ENCODE peak calls at places on chromosome 17, in five cellular contexts. X, K, T, Z and H are unnamed samples.

GRCh38 chr17:34713687-34714086 is 134.3 kb downstream of the TMEM132E start:
- DNase-seq in X (no peak), K (no peak), T (no peak), Z (no peak), H (no peak)

GRCh38 chr17:56593073-56593740 is at the start of gene NOG:
- DNase-seq in X (no peak), K (peak; percentile 86), T (peak; percentile 67), Z (peak; percentile 29), H (peak; percentile 73)

GRCh38 chr17:53217311-53217710 is 605.4 kb upstream of the KIF2B start:
- DNase-seq in X (no peak), K (no peak), T (no peak), Z (no peak), H (no peak)

GRCh38 chr17:3400008-3400407 is 1.8 kb upstream of the OR1E1 start:
- DNase-seq in X (no peak), K (no peak), T (no peak), Z (no peak), H (no peak)

GRCh38 chr17:21024024-21024423 is 18.8 kb downstream of the USP22 start:
- DNase-seq in X (no peak), K (no peak), T (no peak), Z (no peak), H (no peak)

GRCh38 chr17:51015145-51015558 is 105.5 kb downstream of the SPAG9 start:
- DNase-seq in X (no peak), K (no peak), T (no peak), Z (no peak), H (no peak)

GRCh38 chr17:34291721-34292348 is 6.3 kb downstream of the CCL11 start:
- DNase-seq in X (no peak), K (no peak), T (no peak), Z (no peak), H (no peak)

GRCh38 chr17:28177351-28177750 is 134.9 kb downstream of the NLK start:
- DNase-seq in X (no peak), K (no peak), T (no peak), Z (no peak), H (no peak)

GRCh38 chr17:80283116-80283852 is 22.6 kb downstream of the RNF213 start:
- DNase-seq in X (no peak), K (no peak), T (no peak), Z (no peak), H (no peak)

GRCh38 chr17:50634123-50634914 is at the start of gene ABCC3:
- DNase-seq in X (no peak), K (peak; percentile 90), T (peak; percentile 64), Z (peak; percentile 60), H (peak; percentile 85)

GRCh38 chr17:4625181-4625601 is 16.3 kb downstream of the ALOX15 start:
- DNase-seq in X (no peak), K (no peak), T (no peak), Z (no peak), H (no peak)

GRCh38 chr17:7864995-7865650 is 7.3 kb downstream of the CYB5D1 start:
- DNase-seq in X (no peak), K (no peak), T (no peak), Z (no peak), H (no peak)

GRCh38 chr17:14749269-14749668 is 448.4 kb downstream of the HS3ST3B1 start:
- DNase-seq in X (no peak), K (no peak), T (no peak), Z (no peak), H (no peak)

GRCh38 chr17:348012-348411 is 4.6 kb downstream of the RPH3AL start:
- DNase-seq in X (no peak), K (no peak), T (no peak), Z (no peak), H (no peak)

GRCh38 chr17:17509601-17510425 is 13.6 kb upstream of the RASD1 start:
- DNase-seq in X (no peak), K (no peak), T (no peak), Z (no peak), H (no peak)

GRCh38 chr17:29237476-29238132 is 9.1 kb upstream of the CRYBA1 start:
- DNase-seq in X (no peak), K (no peak), T (no peak), Z (no peak), H (no peak)

GRCh38 chr17:41519501-41520224 is 973 bp upstream of the KRT15 start:
- DNase-seq in X (no peak), K (no peak), T (peak; percentile 79), Z (peak; percentile 73), H (peak; percentile 60)

GRCh38 chr17:42317256-42317966 is 29.1 kb downstream of the STAT5A start:
- DNase-seq in X (no peak), K (no peak), T (no peak), Z (no peak), H (no peak)

GRCh38 chr17:2819921-2820501 is 23.8 kb downstream of the RAP1GAP2 start:
- DNase-seq in X (no peak), K (no peak), T (no peak), Z (no peak), H (no peak)

GRCh38 chr17:77111916-77112315 is 28.9 kb upstream of the SEC14L1 start:
- DNase-seq in X (no peak), K (no peak), T (no peak), Z (no peak), H (no peak)

GRCh38 chr17:30243002-30243401 is 7.5 kb upstream of the SLC6A4 start:
- DNase-seq in X (no peak), K (no peak), T (no peak), Z (no peak), H (no peak)

GRCh38 chr17:75641343-75641742 is 8.1 kb downstream of the SMIM5 start:
- DNase-seq in X (no peak), K (no peak), T (no peak), Z (no peak), H (no peak)

GRCh38 chr17:73424571-73424970 is 112.8 kb upstream of the CDC42EP4 start:
- DNase-seq in X (no peak), K (no peak), T (no peak), Z (no peak), H (no peak)

GRCh38 chr17:78717431-78717980 is 64.6 kb downstream of the CYTH1 start:
- DNase-seq in X (no peak), K (peak; percentile 75), T (no peak), Z (peak; percentile 53), H (peak; percentile 46)

GRCh38 chr17:29740017-29740416 is 117.3 kb upstream of the CORO6 start:
- DNase-seq in X (no peak), K (peak; percentile 42), T (no peak), Z (no peak), H (no peak)

GRCh38 chr17:73030995-73031394 is 61.5 kb downstream of the SLC39A11 start:
- DNase-seq in X (no peak), K (no peak), T (no peak), Z (no peak), H (no peak)

DNA sequence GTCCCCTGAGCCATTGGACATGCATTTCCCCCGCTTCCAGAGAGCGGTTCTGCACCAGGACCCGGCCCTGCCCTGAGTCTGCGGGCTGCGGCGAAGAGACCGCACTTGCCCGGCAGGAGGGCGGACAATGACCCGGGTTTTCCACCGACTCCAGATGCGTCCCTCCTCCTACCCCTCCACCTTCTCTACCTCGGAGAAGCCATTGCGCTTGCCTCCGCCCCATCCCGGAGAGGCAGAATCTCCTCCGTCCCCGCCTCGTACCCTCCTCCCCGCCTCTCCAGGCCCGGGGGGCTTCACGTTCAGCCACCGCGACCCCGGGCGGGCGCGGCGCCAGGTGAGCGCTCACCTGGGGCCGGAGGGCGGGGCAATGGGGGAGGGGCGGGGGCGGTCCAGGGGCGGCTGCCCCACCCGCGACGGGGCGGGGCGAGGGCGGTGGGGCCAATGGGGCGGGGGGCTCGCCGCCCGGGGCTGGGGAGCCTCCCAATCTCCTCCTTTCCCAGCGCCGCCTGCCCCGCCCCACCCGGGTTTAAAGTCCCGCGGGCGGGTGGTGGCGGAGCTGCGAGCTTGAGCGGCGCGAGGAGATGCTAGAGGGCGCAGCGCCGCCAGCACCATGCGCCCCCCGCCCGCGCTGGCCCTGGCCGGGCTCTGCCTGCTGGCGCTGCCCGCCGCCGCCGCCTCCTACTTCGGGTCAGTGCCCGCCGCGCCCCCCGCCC is at the start of gene WNT9B:
- DNase-seq in X (no peak), K (peak; percentile 90), T (peak; percentile 39), Z (peak; percentile 30), H (peak; percentile 77)
- H3K4me3 ChIP-seq in X (peak within 1 kb of the TSS; percentile 52), K (peak within 1 kb of the TSS; percentile 48), T (no peak within 1 kb of the TSS), Z (peak within 1 kb of the TSS; percentile 38), H (peak within 1 kb of the TSS; percentile 18)

GRCh38 chr17:61454095-61454931 is 2.1 kb downstream of the TBX4 start:
- DNase-seq in X (peak; percentile 70), K (no peak), T (no peak), Z (no peak), H (no peak)
- H3K4me3 ChIP-seq in X (peak overlapping the region; percentile 7), K (no peak overlapping the region), T (no peak overlapping the region), Z (no peak overlapping the region), H (no peak overlapping the region)

DNA sequence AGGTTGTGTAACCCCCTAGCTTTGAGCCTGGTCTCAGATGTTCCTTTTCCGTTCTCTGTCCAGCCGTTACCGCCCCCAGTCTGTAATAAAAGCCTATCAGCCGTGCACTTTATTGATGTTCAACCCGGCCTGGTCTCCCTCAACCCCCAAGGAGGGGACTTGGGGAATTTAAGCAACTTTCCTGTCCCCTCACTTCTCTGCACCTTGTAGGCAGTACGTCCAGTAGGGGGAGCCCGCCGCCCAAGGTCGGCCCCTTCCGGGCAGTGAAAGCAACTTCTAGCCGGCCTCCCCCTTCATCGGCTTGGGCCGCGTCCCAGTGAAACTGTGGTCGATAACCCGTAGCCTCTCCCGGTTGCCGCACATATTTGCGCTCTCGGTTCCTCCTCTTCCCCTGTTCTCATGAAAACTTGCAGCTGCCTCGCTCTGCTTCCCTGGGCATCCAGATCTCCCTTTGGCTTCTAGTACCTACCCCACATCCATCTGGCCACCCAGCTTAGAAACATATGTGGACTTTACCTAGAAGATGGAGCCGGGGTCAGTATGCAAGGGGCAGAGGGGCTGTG is 7.9 kb downstream of the PNPO start:
- DNase-seq in X (peak; percentile 96), K (peak; percentile 90), T (peak; percentile 86), Z (peak; percentile 89), H (peak; percentile 98)
- H3K4me3 ChIP-seq in X (peak overlapping the region; percentile 39), K (peak overlapping the region; percentile 29), T (peak overlapping the region; percentile 42), Z (peak overlapping the region; percentile 29), H (no peak overlapping the region)

GRCh38 chr17:1561420-1562177 is 993 bp downstream of the PITPNA start:
- DNase-seq in X (no peak), K (peak; percentile 79), T (peak; percentile 36), Z (no peak), H (peak; percentile 40)

GRCh38 chr17:1559743-1560581 is 2.6 kb downstream of the PITPNA start:
- DNase-seq in X (no peak), K (no peak), T (no peak), Z (no peak), H (no peak)

GRCh38 chr17:1562178-1562643 is 381 bp downstream of the PITPNA start:
- DNase-seq in X (no peak), K (peak; percentile 85), T (no peak), Z (no peak), H (no peak)

GRCh38 chr17:1559047-1559742 is 3.4 kb downstream of the PITPNA start:
- DNase-seq in X (no peak), K (no peak), T (no peak), Z (no peak), H (no peak)

DNA sequence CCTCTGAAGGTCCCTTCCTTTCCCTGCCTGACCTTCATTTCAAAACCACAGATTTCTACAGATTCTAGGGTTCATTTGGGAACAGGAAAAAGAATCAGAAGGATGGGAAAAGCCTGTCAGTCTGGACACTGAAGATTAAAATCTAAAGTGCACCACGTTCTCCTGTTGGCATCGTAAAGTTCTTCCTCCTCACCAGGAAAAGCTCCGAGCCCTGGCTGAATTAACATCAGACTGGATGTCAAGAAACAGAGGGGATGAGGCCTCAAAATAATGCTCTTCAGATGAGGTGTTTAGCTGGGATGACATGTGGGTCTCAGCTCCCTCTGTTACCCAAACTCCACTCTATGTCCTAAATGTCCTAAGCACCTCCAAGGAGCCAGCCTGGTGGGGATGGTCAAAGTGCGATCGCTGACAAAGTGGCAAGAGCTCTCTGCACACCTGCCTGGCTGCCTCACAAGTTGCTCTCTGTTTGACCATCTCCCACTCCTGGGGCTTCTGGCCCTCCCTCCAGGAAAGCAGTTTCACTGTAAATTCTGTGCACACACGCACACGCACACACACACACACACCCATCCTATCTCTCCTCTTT is 1.9 kb downstream of the PITPNA start:
- DNase-seq in X (no peak), K (no peak), T (no peak), Z (peak; percentile 69), H (no peak)
- H3K4me3 ChIP-seq in X (peak overlapping the region; percentile 96), K (peak overlapping the region; percentile 67), T (peak overlapping the region; percentile 92), Z (peak overlapping the region; percentile 89), H (peak overlapping the region; percentile 79)